ENCODE peak calls at places on chromosomes 2 and 18, in five cellular contexts. T is Calu3, K is HEK293T, F is activated gamma-delta T cell treated with Interleukin-2 at 50 U/mL for 16 hours, L is cardiac fibroblast. I is an unnamed sample.
A peak's percentile ranks its signal among the peaks of the same experiment; 100 is the strongest.

GRCh38 chr18:76274470-76275289 is 220.4 kb downstream of the ZNF516 start:
- DNase-seq in T (peak; percentile 42), K (peak; percentile 43), F (no peak), L (no peak), I (peak; percentile 26)

GRCh38 chr18:62485684-62486083 is 37.1 kb upstream of the ZCCHC2 start:
- DNase-seq in T (peak; percentile 74), K (no peak), F (no peak), L (peak; percentile 74), I (peak; percentile 88)

GRCh38 chr2:42809131-42809875 is 16.9 kb upstream of the HAAO start:
- DNase-seq in T (no peak), K (no peak), F (no peak), L (no peak), I (no peak)

GRCh38 chr2:237149425-237149824 is 63.7 kb downstream of the COPS8 start:
- DNase-seq in T (no peak), K (no peak), F (no peak), L (no peak), I (no peak)

GRCh38 chr2:121771976-121772742 is 16.7 kb downstream of the TSN start:
- DNase-seq in T (no peak), K (no peak), F (no peak), L (peak; percentile 35), I (no peak)

GRCh38 chr18:48683197-48683596 is 144.4 kb downstream of the CTIF start:
- DNase-seq in T (no peak), K (no peak), F (no peak), L (no peak), I (no peak)

GRCh38 chr18:6406910-6407470 is 7.7 kb downstream of the L3MBTL4 start:
- DNase-seq in T (no peak), K (no peak), F (no peak), L (no peak), I (no peak)

GRCh38 chr18:35276276-35276675 is 13.8 kb downstream of the ZSCAN30 start:
- DNase-seq in T (no peak), K (no peak), F (no peak), L (no peak), I (no peak)

GRCh38 chr2:163269375-163270021 is 430.9 kb upstream of the KCNH7 start:
- DNase-seq in T (no peak), K (no peak), F (no peak), L (no peak), I (peak; percentile 5)

GRCh38 chr2:217183471-217183870 is 323.6 kb upstream of the TNP1 start:
- DNase-seq in T (no peak), K (no peak), F (no peak), L (no peak), I (no peak)

GRCh38 chr2:189702071-189702470 is 27.6 kb downstream of the ANKAR start:
- DNase-seq in T (no peak), K (no peak), F (no peak), L (peak; percentile 9), I (no peak)

GRCh38 chr18:61896767-61897166 is 4.0 kb upstream of the RNF152 start:
- DNase-seq in T (no peak), K (no peak), F (no peak), L (peak; percentile 72), I (peak; percentile 84)

GRCh38 chr2:1744446-1745170 is at the start of gene PXDN:
- DNase-seq in T (no peak), K (peak; percentile 39), F (no peak), L (peak; percentile 80), I (peak; percentile 84)

GRCh38 chr18:57353940-57354461 is 1.6 kb downstream of the ST8SIA3 start:
- DNase-seq in T (no peak), K (peak; percentile 74), F (no peak), L (peak; percentile 46), I (peak; percentile 85)

GRCh38 chr18:48665654-48666053 is 126.8 kb downstream of the CTIF start:
- DNase-seq in T (no peak), K (no peak), F (no peak), L (no peak), I (no peak)